ENCODE peak calls at places on chromosomes 7 and 10, in six cellular contexts. Q is mesothelial cell of epicardium, K is fibroblast of lung, G is IMR-90, Y is epithelial cell of esophagus, R is nephron progenitor cell. T is an unnamed sample.

GRCh38 chr10:70078937-70079336 is 26.3 kb downstream of the MACROH2A2 start:
- DNase-seq in K (no peak), Q (no peak), R (no peak), Y (no peak), G (no peak), T (no peak)

GRCh38 chr10:91162495-91163268 is 57.8 kb upstream of the PCGF5 start:
- DNase-seq in Y (peak), Q (peak), R (peak), K (peak), G (peak), T (peak)

GRCh38 chr10:114806572-114807391 is 14.8 kb upstream of the FHIP2A start:
- DNase-seq in K (no peak), Y (no peak), G (no peak), Q (no peak), R (no peak), T (no peak)

GRCh38 chr10:23065549-23065948 is 29.8 kb upstream of the MSRB2 start:
- DNase-seq in Q (no peak), K (peak), Y (peak), G (peak), R (no peak), T (peak)

GRCh38 chr7:131459256-131459655 is 97.2 kb downstream of the PODXL start:
- DNase-seq in Y (peak), Q (no peak), G (peak), R (no peak), K (no peak), T (peak)

GRCh38 chr10:70657036-70657435 is 15.3 kb upstream of the ADAMTS14 start:
- DNase-seq in Q (no peak), R (no peak), Y (no peak), K (no peak), G (peak), T (peak)

GRCh38 chr7:24595671-24596418 is 22.6 kb downstream of the PALS2 start:
- DNase-seq in Y (no peak), G (no peak), R (no peak), Q (no peak), K (no peak), T (no peak)

GRCh38 chr10:99658622-99659030 is 683 bp upstream of the ENTPD7 start:
- DNase-seq in K (no peak), R (peak), Q (peak), G (peak), Y (peak), T (peak)

GRCh38 chr10:68261132-68261856 is 29.4 kb upstream of the ATOH7 start:
- DNase-seq in Y (no peak), G (no peak), K (no peak), R (no peak), Q (no peak), T (no peak)

GRCh38 chr7:4962872-4963775 is 4.1 kb upstream of the MMD2 start:
- DNase-seq in R (no peak), K (no peak), Y (no peak), Q (no peak), G (no peak), T (no peak)

GRCh38 chr10:78408011-78408410 is 374.3 kb downstream of the RPS24 start:
- DNase-seq in R (no peak), G (no peak), K (no peak), Q (no peak), Y (no peak), T (no peak)

GRCh38 chr10:48678041-48678440 is 6.6 kb upstream of the WDFY4 start:
- DNase-seq in G (no peak), Y (no peak), Q (no peak), R (no peak), K (no peak), T (no peak)

GRCh38 chr7:142485617-142486226 is 227.9 kb upstream of the PRSS58 start:
- DNase-seq in K (no peak), Y (peak), Q (no peak), G (no peak), R (peak), T (no peak)

GRCh38 chr10:61170594-61170993 is 226.6 kb upstream of the RHOBTB1 start:
- DNase-seq in R (no peak), K (no peak), G (no peak), Q (no peak), Y (no peak), T (no peak)

GRCh38 chr10:114825513-114826253 is 4.1 kb downstream of the FHIP2A start:
- DNase-seq in G (peak), K (peak), R (no peak), Q (no peak), Y (peak), T (peak)